ENCODE peak calls at places on chromosomes 12 and 14, in seven cellular contexts. H, K, Y, U, I, X and O are unnamed samples.

GRCh38 chr12:46752396-46752795 is 73.4 kb downstream of the SLC38A4 start:
- DNase-seq in H (no peak), K (no peak), Y (no peak), U (no peak), I (no peak), X (no peak), O (no peak)

GRCh38 chr14:31387091-31387490 is 33.3 kb downstream of the HEATR5A start:
- DNase-seq in H (no peak), K (no peak), Y (no peak), U (no peak), I (no peak), X (no peak), O (no peak)

GRCh38 chr12:120965534-120966091 is 12.7 kb upstream of the HNF1A start:
- DNase-seq in H (no peak), K (no peak), Y (no peak), U (no peak), I (no peak), X (no peak), O (no peak)

GRCh38 chr12:107200394-107200793 is 107.0 kb upstream of the CRY1 start:
- DNase-seq in H (no peak), K (no peak), Y (no peak), U (no peak), I (no peak), X (no peak), O (no peak)

GRCh38 chr12:104858611-104859010 is 99.5 kb downstream of the SLC41A2 start:
- DNase-seq in H (no peak), K (no peak), Y (no peak), U (no peak), I (no peak), X (no peak), O (no peak)

GRCh38 chr12:2636741-2637140 is 158.0 kb upstream of the FKBP4 start:
- DNase-seq in H (no peak), K (no peak), Y (no peak), U (no peak), I (no peak), X (no peak), O (no peak)

GRCh38 chr14:23159516-23159915 is 23.9 kb downstream of the SLC7A8 start:
- DNase-seq in H (no peak), K (no peak), Y (no peak), U (no peak), I (no peak), X (no peak), O (no peak)

GRCh38 chr12:80539029-80539428 is 95.0 kb downstream of the PTPRQ start:
- DNase-seq in H (no peak), K (no peak), Y (no peak), U (no peak), I (no peak), X (no peak), O (no peak)

GRCh38 chr12:53967451-53968059 is 5.4 kb upstream of the HOXC11 start:
- DNase-seq in H (no peak), K (no peak), Y (no peak), U (no peak), I (no peak), X (no peak), O (peak; percentile 36)

GRCh38 chr12:131101703-131102492 is 148.2 kb downstream of the ADGRD1 start:
- DNase-seq in H (no peak), K (no peak), Y (no peak), U (no peak), I (no peak), X (no peak), O (no peak)

GRCh38 chr14:89242871-89243270 is 174.2 kb downstream of the FOXN3 start:
- DNase-seq in H (no peak), K (no peak), Y (no peak), U (no peak), I (no peak), X (no peak), O (no peak)

GRCh38 chr14:104688755-104689619 is at the start of gene INF2:
- DNase-seq in H (peak; percentile 98), K (peak; percentile 94), Y (peak; percentile 75), U (peak; percentile 49), I (no peak), X (no peak), O (no peak)